ENCODE peak calls at places on chromosomes 13 and 19, in four cellular contexts. A is K562, D is H1, S is GM12878. Z is an unnamed sample.
A peak's percentile ranks its signal among the peaks of the same experiment; 100 is the strongest.

GRCh38 chr13:113883314-113883811 is 19.5 kb upstream of the GAS6 start:
- DNase-seq in A (no peak), D (no peak), S (no peak), Z (no peak)

GRCh38 chr13:54965881-54966280 is 1937.3 kb downstream of the OLFM4 start:
- DNase-seq in A (no peak), D (no peak), S (no peak), Z (no peak)

GRCh38 chr13:108897955-108898354 is 268.5 kb downstream of the MYO16 start:
- DNase-seq in A (no peak), D (no peak), S (no peak), Z (no peak)

GRCh38 chr19:31346184-31346583 is 3.1 kb downstream of the TSHZ3 start:
- DNase-seq in A (no peak), D (no peak), S (no peak), Z (no peak)

GRCh38 chr19:53915000-53915399 is 5.9 kb downstream of the CACNG7 start:
- DNase-seq in A (peak; percentile 81), D (no peak), S (no peak), Z (no peak)

GRCh38 chr19:843180-843835 is 2.5 kb downstream of the PRTN3 start:
- DNase-seq in A (peak; percentile 53), D (no peak), S (no peak), Z (no peak)

GRCh38 chr19:13902993-13903555 is 2.8 kb downstream of the BRME1 start:
- DNase-seq in A (no peak), D (no peak), S (no peak), Z (no peak)

GRCh38 chr13:106143392-106143791 is 392.1 kb downstream of the EFNB2 start:
- DNase-seq in A (no peak), D (no peak), S (no peak), Z (no peak)

GRCh38 chr13:68190826-68191225 is 960.7 kb upstream of the PCDH9 start:
- DNase-seq in A (no peak), D (no peak), S (no peak), Z (peak; percentile 56)

GRCh38 chr13:101127741-101128353 is 288.5 kb downstream of the NALCN start:
- DNase-seq in A (peak; percentile 27), D (no peak), S (no peak), Z (peak; percentile 21)

GRCh38 chr13:73341748-73342147 is 282.9 kb downstream of the KLF5 start:
- DNase-seq in A (no peak), D (no peak), S (no peak), Z (no peak)

GRCh38 chr13:113803409-113804016 is 44.5 kb downstream of the TMEM255B start:
- DNase-seq in A (no peak), D (no peak), S (no peak), Z (no peak)

GRCh38 chr19:13044160-13044853 is 49.0 kb downstream of the NFIX start:
- DNase-seq in A (no peak), D (no peak), S (no peak), Z (no peak)

GRCh38 chr13:94716016-94716415 is 3.7 kb upstream of the SOX21 start:
- DNase-seq in A (no peak), D (no peak), S (no peak), Z (no peak)

GRCh38 chr19:54449701-54450069 is 686 bp downstream of the LENG8 start:
- DNase-seq in A (no peak), D (no peak), S (no peak), Z (no peak)

GRCh38 chr19:1490020-1490310 is 185 bp downstream of the PCSK4 start:
- DNase-seq in A (no peak), D (no peak), S (no peak), Z (no peak)

GRCh38 chr13:94515352-94515751 is 35.9 kb upstream of the DCT start:
- DNase-seq in A (no peak), D (no peak), S (no peak), Z (no peak)

GRCh38 chr19:34692541-34692940 is 15.1 kb downstream of the ZNF302 start:
- DNase-seq in A (no peak), D (no peak), S (no peak), Z (no peak)

GRCh38 chr19:18650468-18651001 is 13.7 kb downstream of the KLHL26 start:
- DNase-seq in A (no peak), D (no peak), S (no peak), Z (no peak)

GRCh38 chr19:18649371-18650047 is 12.7 kb downstream of the KLHL26 start:
- DNase-seq in A (no peak), D (no peak), S (no peak), Z (no peak)

GRCh38 chr19:18648971-18649310 is 12.1 kb downstream of the KLHL26 start:
- DNase-seq in A (no peak), D (no peak), S (no peak), Z (no peak)

GRCh38 chr19:18651300-18651699 is 14.5 kb downstream of the KLHL26 start:
- DNase-seq in A (no peak), D (no peak), S (no peak), Z (no peak)

GRCh38 chr19:18650048-18650435 is 13.2 kb downstream of the KLHL26 start:
- DNase-seq in A (no peak), D (no peak), S (no peak), Z (no peak)
- H3K4me2 ChIP-seq in A (no peak overlapping the region), D (no peak overlapping the region), S (peak overlapping the region; percentile 0), Z (no peak overlapping the region)

GRCh38 chr19:39846678-39847486 is 703 bp upstream of the FBL start:
- DNase-seq in A (peak; percentile 73), D (no peak), S (no peak), Z (no peak)

GRCh38 chr19:39843919-39844793 is 2.0 kb downstream of the FBL start:
- DNase-seq in A (no peak), D (no peak), S (no peak), Z (no peak)

GRCh38 chr19:39846176-39846677 is at the start of gene FBL:
- DNase-seq in A (peak; percentile 99), D (peak; percentile 57), S (peak; percentile 82), Z (peak; percentile 69)

GRCh38 chr19:39845621-39846175 is 481 bp downstream of the FBL start:
- DNase-seq in A (peak; percentile 69), D (no peak), S (no peak), Z (no peak)

GRCh38 chr19:39845172-39845571 is 1.0 kb downstream of the FBL start:
- DNase-seq in A (no peak), D (no peak), S (no peak), Z (no peak)
- TF ChIP-seq EGR1 in A (no peak), D (no peak), S (no peak), Z (no peak)

DNA sequence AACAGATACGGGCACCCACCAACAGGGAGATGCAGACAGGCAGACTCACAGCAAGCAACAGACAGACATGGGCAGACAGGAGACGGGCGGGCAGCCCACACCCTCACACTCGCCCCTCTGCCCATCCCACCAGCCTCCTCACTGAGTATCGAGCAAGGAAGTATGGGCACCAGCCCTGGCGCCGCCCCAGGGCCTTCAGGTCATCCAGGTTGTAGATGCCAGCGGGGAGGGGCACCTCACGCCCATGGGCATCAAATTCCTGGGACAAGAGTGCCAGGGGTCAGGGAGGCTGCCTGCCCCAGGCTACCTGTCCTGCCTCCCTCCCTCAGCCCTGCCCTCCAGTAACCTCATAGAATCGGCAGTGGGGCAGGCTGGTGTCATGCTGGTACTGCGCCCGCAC is 5.7 kb downstream of the ERCC2 start:
- DNase-seq in A (no peak), D (no peak), S (no peak), Z (no peak)
- H3K4me2 ChIP-seq in A (no peak overlapping the region), D (no peak overlapping the region), S (no peak overlapping the region), Z (no peak overlapping the region)

GRCh38 chr19:48726573-48726972 is 7.0 kb upstream of the MAMSTR start:
- DNase-seq in A (no peak), D (no peak), S (no peak), Z (no peak)
- TF ChIP-seq EGR1 in A (no peak), D (no peak), S (no peak), Z (no peak)

GRCh38 chr13:23810842-23811241 is 78.4 kb downstream of the MIPEP start:
- DNase-seq in A (no peak), D (no peak), S (no peak), Z (no peak)

GRCh38 chr13:23808803-23809202 is 80.4 kb downstream of the MIPEP start:
- DNase-seq in A (no peak), D (no peak), S (no peak), Z (no peak)

GRCh38 chr13:23806874-23807522 is 82.2 kb downstream of the MIPEP start:
- DNase-seq in A (no peak), D (no peak), S (no peak), Z (no peak)

GRCh38 chr13:23813635-23814034 is 75.6 kb downstream of the MIPEP start:
- DNase-seq in A (no peak), D (no peak), S (no peak), Z (no peak)

DNA sequence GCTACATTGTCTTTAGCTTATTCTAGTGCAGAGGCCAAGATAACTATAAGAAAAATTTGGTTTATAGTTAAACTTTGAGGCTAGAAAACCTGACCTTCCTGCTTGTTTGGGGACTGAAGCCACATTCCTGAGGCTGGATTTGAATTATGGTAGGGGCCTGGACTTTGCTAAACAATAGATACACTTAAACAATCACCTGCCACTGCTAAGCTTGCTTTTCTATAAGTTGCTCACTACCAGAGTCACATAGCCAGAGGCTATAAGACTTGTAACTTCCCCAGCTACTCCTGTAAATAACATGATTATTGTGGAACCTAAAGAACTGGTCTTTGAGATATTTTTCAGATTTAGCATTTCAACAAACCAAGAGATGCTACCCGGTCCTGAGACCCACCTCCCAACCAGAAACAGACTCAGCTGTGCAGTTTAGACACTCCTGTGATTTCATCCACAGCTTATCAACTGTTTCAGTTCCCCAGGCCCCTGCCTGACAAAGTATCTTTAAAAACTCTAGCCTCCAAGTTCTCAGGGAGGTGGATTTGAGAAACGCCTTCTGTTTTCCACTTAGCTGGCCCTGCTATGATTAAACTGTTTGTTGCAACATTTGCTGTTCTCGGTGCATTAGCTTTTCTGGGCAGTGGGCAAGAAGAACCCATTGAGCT is 77.7 kb downstream of the MIPEP start:
- DNase-seq in A (no peak), D (no peak), S (no peak), Z (no peak)
- H3K4me2 ChIP-seq in A (no peak overlapping the region), D (no peak overlapping the region), S (peak overlapping the region; percentile 60), Z (no peak overlapping the region)

GRCh38 chr19:46958542-46958941 is 61.1 kb upstream of the NPAS1 start:
- DNase-seq in A (no peak), D (no peak), S (no peak), Z (no peak)
- TF ChIP-seq EGR1 in A (no peak), D (no peak), S (no peak), Z (no peak)

GRCh38 chr13:99677388-99677951 is 176.2 kb downstream of the TM9SF2 start:
- DNase-seq in A (no peak), D (no peak), S (no peak), Z (no peak)
- H3K4me2 ChIP-seq in A (no peak overlapping the region), D (no peak overlapping the region), S (no peak overlapping the region), Z (no peak overlapping the region)

DNA sequence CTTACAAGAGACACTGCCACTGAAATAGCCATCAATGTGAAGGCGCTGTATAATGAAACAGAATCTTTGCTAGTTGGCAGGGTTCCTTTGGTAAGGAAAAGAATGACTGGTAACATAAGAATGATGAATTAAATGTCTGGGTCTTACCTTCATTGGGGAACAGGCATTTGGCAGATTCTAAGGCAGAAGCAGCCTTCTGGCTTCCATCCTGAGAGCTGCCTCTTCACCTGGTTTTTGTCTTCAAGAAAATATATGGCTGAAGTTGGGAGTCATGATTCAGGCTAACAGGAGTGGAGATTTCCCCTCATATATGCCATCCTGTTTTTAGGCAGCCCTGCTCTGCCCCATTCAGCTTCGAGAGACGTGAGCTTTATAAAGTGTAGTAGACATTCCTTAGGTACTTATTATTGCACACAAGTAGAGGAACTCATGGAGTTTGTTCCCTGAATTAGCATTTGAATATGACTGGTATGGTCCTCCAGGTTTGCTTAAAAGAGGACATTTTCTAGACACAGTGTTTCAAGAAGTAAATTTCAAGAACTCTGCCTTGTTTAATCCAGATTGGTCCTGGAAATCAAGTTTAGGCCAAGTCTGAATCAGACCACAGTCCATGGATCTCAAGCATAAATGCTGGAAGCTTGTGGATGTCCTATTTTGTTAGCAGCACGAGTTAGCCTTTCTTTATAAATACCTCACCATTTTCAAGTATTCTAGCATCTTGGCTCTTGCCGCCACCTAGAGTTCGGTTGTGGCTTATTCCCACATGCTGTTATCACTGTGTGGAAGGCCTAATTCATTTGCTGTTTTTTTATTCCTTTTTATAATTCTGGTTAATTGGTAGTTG is 56.2 kb upstream of the AKAP11 start:
- DNase-seq in A (peak; percentile 14), D (no peak), S (peak; percentile 4), Z (peak; percentile 29)
- TF ChIP-seq EGR1 in A (no peak), D (no peak), S (no peak), Z (no peak)